ENCODE peak calls at places on chromosomes 5 and 9, in six cellular contexts. G is tibial artery, J is heart right ventricle, L is Peyer's patch, A is pancreas, U is endothelial cell of umbilical vein. Z is an unnamed sample.

GRCh38 chr9:108056083-108056804 is 566.7 kb upstream of the KLF4 start:
- DNase-seq in A (no peak), U (peak; percentile 49), J (no peak), L (no peak), G (no peak), Z (no peak)

GRCh38 chr9:94922691-94923107 is 196.2 kb downstream of the AOPEP start:
- DNase-seq in L (no peak), G (peak; percentile 74), U (no peak), J (no peak), A (no peak), Z (no peak)

GRCh38 chr9:8036914-8037524 is 237.4 kb upstream of the DMAC1 start:
- DNase-seq in A (no peak), G (no peak), L (no peak), U (no peak), J (no peak), Z (no peak)

GRCh38 chr5:43367909-43368648 is 44.1 kb downstream of the CCL28 start:
- DNase-seq in L (no peak), J (no peak), U (peak; percentile 13), G (no peak), A (no peak), Z (no peak)

GRCh38 chr5:135110941-135111596 is 77.0 kb upstream of the PITX1 start:
- DNase-seq in U (no peak), A (peak; percentile 33), J (no peak), L (no peak), G (peak; percentile 29), Z (peak; percentile 68)

GRCh38 chr9:137070906-137071275 is 534 bp upstream of the SAPCD2 start:
- DNase-seq in G (no peak), J (peak; percentile 81), A (no peak), U (no peak), L (peak; percentile 26), Z (no peak)

GRCh38 chr9:34551751-34552605 is 29.2 kb upstream of the ENHO start:
- DNase-seq in A (peak; percentile 38), L (no peak), U (no peak), J (no peak), G (no peak), Z (peak; percentile 61)

GRCh38 chr5:150208187-150209015 is 18.5 kb downstream of the SLC6A7 start:
- DNase-seq in J (no peak), L (no peak), A (no peak), U (no peak), G (no peak), Z (no peak)

GRCh38 chr5:152288499-152288898 is 116.6 kb downstream of the NMUR2 start:
- DNase-seq in L (no peak), G (peak; percentile 49), J (peak; percentile 60), U (no peak), A (no peak), Z (no peak)

GRCh38 chr9:79583957-79584654 is 12.3 kb downstream of the TLE4 start:
- DNase-seq in L (peak; percentile 34), J (peak; percentile 18), A (no peak), G (peak; percentile 57), U (no peak), Z (peak; percentile 75)

GRCh38 chr9:27150758-27151431 is 41.9 kb downstream of the TEK start:
- DNase-seq in L (no peak), J (no peak), A (no peak), U (peak; percentile 60), G (no peak), Z (no peak)

GRCh38 chr5:100646011-100646410 is 110.8 kb downstream of the FAM174A start:
- DNase-seq in U (no peak), J (no peak), G (no peak), L (no peak), A (no peak), Z (no peak)

GRCh38 chr5:146995878-146996277 is 117.3 kb upstream of the PPP2R2B start:
- DNase-seq in J (no peak), G (no peak), U (no peak), L (no peak), A (no peak), Z (no peak)

GRCh38 chr5:170885281-170885680 is 23.5 kb downstream of the RANBP17 start:
- DNase-seq in L (no peak), J (no peak), U (no peak), A (no peak), G (no peak), Z (no peak)

GRCh38 chr5:38438757-38439156 is 117.7 kb downstream of the LIFR start:
- DNase-seq in U (no peak), G (no peak), L (no peak), J (no peak), A (no peak), Z (no peak)

GRCh38 chr5:854966-855743 is 4.4 kb upstream of the ZDHHC11 start:
- DNase-seq in L (no peak), G (no peak), U (no peak), J (no peak), A (peak; percentile 35), Z (peak; percentile 44)

GRCh38 chr9:87615547-87616148 is 110.3 kb upstream of the CTSL start:
- DNase-seq in J (no peak), G (no peak), U (no peak), L (no peak), A (no peak), Z (no peak)

GRCh38 chr5:158967566-158967965 is 132.2 kb downstream of the EBF1 start:
- DNase-seq in A (no peak), U (no peak), G (no peak), L (no peak), J (no peak), Z (no peak)

GRCh38 chr9:107188376-107188775 is 94.7 kb upstream of the RAD23B start:
- DNase-seq in L (no peak), J (no peak), A (no peak), U (no peak), G (no peak), Z (no peak)

GRCh38 chr5:54807421-54807820 is 178.0 kb downstream of the ESM1 start:
- DNase-seq in J (no peak), U (peak; percentile 84), A (no peak), G (no peak), L (no peak), Z (no peak)

GRCh38 chr5:25060575-25060974 is 415.8 kb upstream of the CDH10 start:
- DNase-seq in J (no peak), A (no peak), L (no peak), U (no peak), G (no peak), Z (no peak)

GRCh38 chr5:157366741-157367684 is 93.0 kb upstream of the NIPAL4 start:
- DNase-seq in A (no peak), L (no peak), J (peak; percentile 28), G (peak; percentile 46), U (peak; percentile 70), Z (no peak)

GRCh38 chr5:54769072-54769471 is 216.3 kb downstream of the ESM1 start:
- DNase-seq in J (no peak), A (no peak), G (no peak), U (no peak), L (no peak), Z (no peak)

GRCh38 chr9:91116226-91116625 is 245.5 kb downstream of the AUH start:
- DNase-seq in A (no peak), J (no peak), U (no peak), L (no peak), G (no peak), Z (no peak)
- H3K9me3 ChIP-seq in A (no peaks in the 10 kb centered on the region), J (no peaks in the 10 kb centered on the region), U (no peaks in the 10 kb centered on the region), L (no peaks in the 10 kb centered on the region), G (no peaks in the 10 kb centered on the region), Z (no peaks in the 10 kb centered on the region)

DNA sequence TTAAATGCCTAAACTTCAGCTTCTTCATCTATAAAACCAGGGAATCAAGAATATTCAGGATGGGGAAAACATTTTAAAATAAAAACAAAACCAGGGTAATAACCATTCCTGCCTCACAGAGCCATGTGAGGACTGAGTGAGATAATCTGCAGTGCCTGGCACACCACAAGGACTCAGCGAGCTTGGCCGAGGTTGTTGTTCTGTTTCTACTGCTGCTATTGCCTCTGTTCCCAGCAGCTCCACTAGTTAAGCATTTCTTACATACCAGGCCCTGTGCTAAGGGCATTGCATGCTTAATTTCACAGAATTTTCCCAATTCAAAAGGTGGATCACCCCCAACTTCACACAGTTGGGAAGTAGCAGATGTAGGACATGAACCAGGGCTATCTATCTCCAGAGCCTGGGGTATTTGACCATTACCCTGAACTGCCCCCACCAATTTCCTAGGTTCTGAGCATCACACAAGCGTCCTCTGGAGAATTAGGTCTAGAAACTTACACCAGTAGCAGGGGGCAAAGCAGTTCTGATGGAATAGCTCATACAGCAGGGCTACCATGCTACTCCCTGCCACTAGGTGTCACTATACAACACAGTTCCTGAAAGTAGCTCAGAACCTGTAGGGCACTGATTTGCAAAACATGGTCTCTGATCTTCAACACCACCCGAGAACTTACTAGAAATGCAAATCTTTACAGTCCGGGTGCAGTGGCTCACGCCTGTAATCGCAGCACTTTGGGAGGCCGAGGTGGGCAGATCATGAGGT is 74.3 kb downstream of the LRSAM1 start:
- DNase-seq in G (no peak), L (no peak), U (no peak), A (no peak), J (peak; percentile 26), Z (no peak)
- TF ChIP-seq CTCF in G (peak; percentile 37), L (peak; percentile 67), U (peak; percentile 53), A (peak; percentile 46), J (peak; percentile 50), Z (peak; percentile 71)

DNA sequence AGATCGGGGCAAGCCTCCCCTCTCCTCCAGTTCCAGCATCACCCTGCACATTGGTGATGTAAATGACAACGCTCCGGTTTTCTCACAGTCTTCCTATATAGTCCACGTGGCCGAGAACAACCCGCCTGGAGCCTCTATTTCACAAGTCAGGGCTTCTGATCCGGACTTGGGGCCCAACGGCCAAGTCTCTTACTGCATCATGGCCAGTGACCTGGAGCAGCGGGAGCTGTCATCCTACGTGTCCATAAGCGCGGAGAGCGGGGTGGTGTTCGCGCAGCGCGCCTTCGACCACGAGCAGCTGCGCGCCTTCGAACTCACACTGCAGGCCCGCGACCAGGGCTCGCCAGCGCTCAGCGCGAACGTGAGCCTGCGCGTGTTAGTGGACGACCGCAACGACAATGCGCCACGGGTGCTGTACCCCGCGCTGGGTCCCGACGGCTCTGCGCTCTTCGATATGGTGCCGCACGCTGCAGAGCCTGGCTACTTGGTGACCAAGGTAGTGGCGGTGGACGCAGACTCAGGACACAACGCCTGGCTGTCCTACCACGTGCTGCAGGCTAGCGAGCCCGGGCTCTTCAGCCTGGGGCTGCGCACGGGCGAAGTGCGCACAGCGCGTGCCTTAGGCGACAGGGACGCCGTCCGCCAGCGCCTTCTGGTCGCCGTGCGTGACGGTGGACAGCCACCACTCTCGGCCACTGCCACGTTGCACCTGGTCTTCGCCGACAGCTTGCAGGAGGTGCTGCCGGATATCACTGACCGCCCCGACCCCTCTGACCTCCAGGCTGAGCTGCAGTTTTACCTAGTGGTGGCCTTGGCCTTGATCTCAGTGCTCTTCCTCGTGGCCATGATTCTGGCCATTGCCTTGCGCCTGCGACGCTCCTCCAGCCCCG is 1.9 kb downstream of the PCDHGB4 start:
- DNase-seq in G (no peak), L (no peak), A (no peak), J (no peak), U (no peak), Z (no peak)
- H3K9me3 ChIP-seq in G (peaks cover 86% of the 10 kb centered on the region), L (no peaks in the 10 kb centered on the region), A (no peaks in the 10 kb centered on the region), J (peaks cover 96% of the 10 kb centered on the region), U (peaks cover 2% of the 10 kb centered on the region), Z (peaks cover 39% of the 10 kb centered on the region)

DNA sequence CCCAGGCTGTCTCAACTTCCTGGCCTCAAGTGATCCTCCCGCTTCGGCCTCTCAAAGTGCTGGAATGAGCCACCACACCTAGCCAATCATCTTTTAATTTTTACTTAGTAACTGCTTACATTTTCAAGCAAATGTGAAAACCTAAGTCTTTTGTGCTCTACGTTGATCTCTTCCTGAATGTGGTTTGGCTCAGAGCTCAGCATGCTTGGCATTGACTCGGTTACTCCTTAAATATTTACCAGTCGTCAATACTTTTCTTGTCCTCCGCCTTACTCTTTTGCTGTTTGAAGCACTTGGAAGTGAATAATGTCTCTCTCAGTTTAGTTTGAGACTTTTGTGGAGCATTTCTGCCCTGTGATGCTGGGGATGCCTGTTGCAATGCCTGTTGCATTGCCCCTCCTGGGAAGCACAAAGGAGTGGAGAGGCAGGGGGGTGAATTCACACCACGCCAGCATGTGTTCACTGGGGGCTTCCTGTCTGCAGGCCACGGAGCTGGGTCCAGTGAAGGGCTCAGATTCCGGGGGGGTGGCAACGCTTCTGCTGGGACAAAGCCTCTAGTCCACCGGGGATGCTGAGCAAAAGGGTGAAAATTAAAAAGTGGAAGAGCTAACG is 13.1 kb upstream of the TENT4A start:
- DNase-seq in J (no peak), A (no peak), L (no peak), U (no peak), G (no peak), Z (no peak)
- TF ChIP-seq CTCF in J (no peak), A (no peak), L (no peak), U (no peak), G (no peak), Z (no peak)

Z was measured in upper lobe of right lung.